ENCODE peak calls at places on chromosome 3, in ten cellular contexts. D, Z, K, P, Y, E, M, Q, I and N are unnamed samples.

GRCh38 chr3:122929576-122930365 is 97.8 kb downstream of the SEMA5B start:
- DNase-seq in Z (no peak), I (no peak), P (no peak), Q (no peak), M (no peak), K (no peak), E (no peak), D (no peak), Y (no peak), N (no peak)

GRCh38 chr3:193872265-193872753 is 263.6 kb upstream of the HES1 start:
- DNase-seq in I (peak), Q (no peak), K (peak), Y (no peak), P (peak), Z (peak), E (peak), D (peak), M (no peak), N (no peak)

GRCh38 chr3:53583161-53583690 is 88.8 kb downstream of the CACNA1D start:
- DNase-seq in E (no peak), Q (no peak), D (no peak), K (no peak), I (no peak), P (no peak), M (no peak), Z (no peak), Y (no peak), N (no peak)

GRCh38 chr3:14758893-14759292 is 59.9 kb upstream of the FGD5 start:
- DNase-seq in P (no peak), Z (no peak), E (no peak), Q (no peak), K (no peak), Y (no peak), I (no peak), M (no peak), D (no peak), N (no peak)

GRCh38 chr3:74789111-74789510 is 174.7 kb upstream of the CNTN3 start:
- DNase-seq in Z (no peak), Y (no peak), P (peak), D (no peak), M (no peak), I (no peak), E (no peak), K (peak), Q (no peak), N (no peak)

GRCh38 chr3:54846085-54846484 is 81.8 kb downstream of the LRTM1 start:
- DNase-seq in Z (no peak), D (no peak), M (no peak), P (no peak), E (no peak), I (no peak), K (no peak), Y (no peak), Q (no peak), N (no peak)

GRCh38 chr3:132519914-132520313 is 77.2 kb upstream of the ACKR4 start:
- DNase-seq in P (no peak), D (no peak), K (no peak), Z (no peak), E (no peak), I (no peak), Y (no peak), Q (no peak), M (no peak), N (no peak)

GRCh38 chr3:5095879-5096278 is 26.2 kb upstream of the ARL8B start:
- DNase-seq in I (no peak), D (no peak), P (no peak), Z (no peak), M (peak), K (no peak), Q (no peak), E (no peak), Y (peak), N (no peak)

GRCh38 chr3:29412117-29412516 is 131.2 kb downstream of the RBMS3 start:
- DNase-seq in I (no peak), D (no peak), Q (no peak), E (no peak), P (no peak), K (no peak), Y (no peak), M (no peak), Z (no peak), N (peak)

GRCh38 chr3:8607285-8608040 is 37.1 kb downstream of the SSUH2 start:
- DNase-seq in I (peak), D (no peak), Z (no peak), Y (peak), E (peak), Q (peak), P (peak), K (peak), M (peak), N (no peak)

GRCh38 chr3:65548848-65549625 is 489.7 kb downstream of the MAGI1 start:
- DNase-seq in P (no peak), Q (no peak), D (no peak), E (no peak), Z (peak), I (peak), Y (peak), K (peak), M (no peak), N (no peak)

GRCh38 chr3:126621171-126621570 is 33.8 kb downstream of the TXNRD3 start:
- DNase-seq in K (no peak), M (no peak), Y (no peak), Q (no peak), Z (no peak), E (no peak), D (no peak), I (no peak), P (peak), N (no peak)

GRCh38 chr3:62149962-62150361 is 223.4 kb downstream of the FEZF2 start:
- DNase-seq in K (no peak), Y (no peak), Z (no peak), Q (no peak), M (no peak), I (no peak), P (peak), E (no peak), D (no peak), N (no peak)

GRCh38 chr3:4355401-4356224 is 52.4 kb downstream of the SETMAR start:
- DNase-seq in K (peak), Z (no peak), I (peak), P (no peak), Y (no peak), Q (peak), E (peak), D (no peak), M (no peak), N (peak)

GRCh38 chr3:190060401-190060800 is 60.3 kb downstream of the P3H2 start:
- DNase-seq in K (no peak), M (no peak), D (no peak), P (no peak), Y (no peak), I (no peak), Z (no peak), Q (no peak), E (no peak), N (no peak)

GRCh38 chr3:39721076-39721475 is 88.3 kb upstream of the MYRIP start:
- DNase-seq in I (no peak), Q (no peak), E (no peak), K (no peak), Y (no peak), M (no peak), D (no peak), P (peak), Z (no peak), N (no peak)

GRCh38 chr3:101850327-101851048 is 1.2 kb downstream of the NFKBIZ start:
- DNase-seq in I (no peak), D (no peak), E (no peak), Q (no peak), M (no peak), Y (no peak), Z (no peak), K (no peak), P (peak), N (peak)